ENCODE peak calls at places on chromosome 4, in ten cellular contexts. L is pancreas; Q is stomach; Y is lower lobe of right lung; J is cardiac muscle cell; X is CD8-positive, alpha-beta T cell; B is Panc1; R is tibial artery; S is right cardiac atrium; T is neuronal stem cell. F is an unnamed sample.

GRCh38 chr4:38306482-38307071 is 346.4 kb downstream of the PTTG2 start:
- DNase-seq in B (no peak), Y (no peak), Q (no peak), R (no peak), L (no peak), S (no peak), X (no peak), J (no peak), T (no peak), F (no peak)

GRCh38 chr4:118774989-118775388 is 60.9 kb downstream of the SEC24D start:
- DNase-seq in T (no peak), S (no peak), L (no peak), R (no peak), Y (no peak), J (no peak), B (no peak), X (no peak), Q (no peak), F (no peak)

GRCh38 chr4:163554870-163555465 is 60.5 kb downstream of the TMA16 start:
- DNase-seq in S (no peak), B (no peak), T (no peak), X (no peak), J (peak; percentile 43), R (no peak), Y (no peak), Q (no peak), L (no peak), F (no peak)

GRCh38 chr4:36316544-36317082 is 35.2 kb downstream of the DTHD1 start:
- DNase-seq in J (no peak), S (no peak), Y (no peak), X (no peak), B (no peak), L (no peak), R (no peak), T (no peak), Q (no peak), F (no peak)

GRCh38 chr4:83208371-83208770 is 76.2 kb downstream of the COQ2 start:
- DNase-seq in Y (no peak), B (no peak), L (no peak), Q (no peak), S (no peak), T (no peak), X (no peak), J (no peak), R (no peak), F (no peak)

GRCh38 chr4:169582203-169582602 is 30.2 kb downstream of the NEK1 start:
- DNase-seq in B (no peak), Y (no peak), R (no peak), S (no peak), L (no peak), T (no peak), J (no peak), X (no peak), Q (no peak), F (no peak)

GRCh38 chr4:100146756-100147155 is 43.5 kb downstream of the DDIT4L start:
- DNase-seq in T (no peak), J (no peak), Y (no peak), L (no peak), S (no peak), X (no peak), Q (no peak), B (no peak), R (no peak), F (no peak)

GRCh38 chr4:22607382-22607781 is 85.4 kb upstream of the GBA3 start:
- DNase-seq in Q (peak; percentile 61), J (peak; percentile 60), X (peak; percentile 60), B (no peak), L (peak; percentile 57), Y (no peak), R (peak; percentile 30), S (peak; percentile 75), T (peak; percentile 3), F (peak; percentile 23)

GRCh38 chr4:66355328-66355727 is 685.0 kb upstream of the EPHA5 start:
- DNase-seq in X (no peak), L (no peak), B (no peak), Y (no peak), R (no peak), T (no peak), S (no peak), J (no peak), Q (no peak), F (no peak)

GRCh38 chr4:184503869-184504300 is 29.5 kb upstream of the IRF2 start:
- DNase-seq in R (no peak), X (peak; percentile 20), Q (no peak), Y (no peak), L (no peak), B (no peak), S (no peak), J (peak; percentile 9), T (no peak), F (no peak)

GRCh38 chr4:184504385-184504784 is 30.0 kb upstream of the IRF2 start:
- DNase-seq in R (no peak), T (no peak), Y (no peak), J (no peak), L (no peak), X (no peak), S (no peak), Q (no peak), B (no peak), F (no peak)

DNA sequence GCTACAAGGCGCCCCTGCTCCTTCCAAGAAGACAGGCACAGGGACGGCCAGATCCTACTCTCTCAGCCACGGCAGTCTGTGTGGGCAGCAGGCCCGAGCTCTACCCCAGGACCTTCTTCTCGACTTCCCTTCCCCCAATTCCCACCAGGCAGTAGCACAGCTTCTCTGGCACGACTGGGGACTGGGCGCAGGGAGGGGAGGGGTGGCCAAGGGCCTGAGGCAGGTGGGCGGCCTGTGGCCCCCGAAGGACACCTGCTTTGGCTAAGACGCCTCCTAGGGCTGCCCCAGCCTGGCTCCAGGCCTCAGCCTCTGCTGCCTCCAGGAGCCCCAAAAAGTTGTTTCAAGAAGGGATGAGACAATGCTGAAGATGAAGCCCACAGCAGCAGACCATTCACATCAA is 24.2 kb upstream of the IRF2 start:
- DNase-seq in B (no peak), Y (no peak), R (no peak), Q (no peak), J (no peak), L (no peak), S (no peak), T (no peak), X (no peak), F (no peak)
- H3K27ac ChIP-seq in B (no peak overlapping the region), Y (no peak overlapping the region), R (no peak overlapping the region), Q (no peak overlapping the region), J (no peak overlapping the region), L (no peak overlapping the region), S (no peak overlapping the region), T (no peak overlapping the region), X (no peak overlapping the region), F (no peak overlapping the region)

GRCh38 chr4:76757418-76757910 is 140.5 kb downstream of the SOWAHB start:
- DNase-seq in S (no peak), B (no peak), R (no peak), J (no peak), X (no peak), T (no peak), Y (no peak), Q (no peak), L (no peak), F (no peak)
- H3K9me3 ChIP-seq in S (no peaks in the 10 kb centered on the region), B (no peaks in the 10 kb centered on the region), R (no peaks in the 10 kb centered on the region), J (no peaks in the 10 kb centered on the region), X (no peaks in the 10 kb centered on the region), T (peaks cover 10% of the 10 kb centered on the region), Y (no peaks in the 10 kb centered on the region), Q (no peaks in the 10 kb centered on the region), L (no peaks in the 10 kb centered on the region), F (no peaks in the 10 kb centered on the region)

GRCh38 chr4:20281453-20281852 is 29.7 kb downstream of the SLIT2 start:
- DNase-seq in X (no peak), T (no peak), J (no peak), Q (no peak), S (no peak), L (no peak), B (no peak), R (no peak), Y (no peak), F (no peak)
- H3K27ac ChIP-seq in X (no peak overlapping the region), T (peak overlapping the region; percentile 20), J (peak overlapping the region; percentile 51), Q (no peak overlapping the region), S (no peak overlapping the region), L (no peak overlapping the region), B (no peak overlapping the region), R (no peak overlapping the region), Y (no peak overlapping the region), F (no peak overlapping the region)

GRCh38 chr4:54227261-54228063 is 1.6 kb upstream of the PDGFRA start:
- DNase-seq in L (no peak), Y (peak; percentile 48), T (peak; percentile 57), Q (no peak), R (peak; percentile 59), X (no peak), J (peak; percentile 79), B (peak; percentile 39), S (peak; percentile 51), F (no peak)
- H3K9me3 ChIP-seq in L (no peaks in the 10 kb centered on the region), Y (no peaks in the 10 kb centered on the region), T (no peaks in the 10 kb centered on the region), Q (no peaks in the 10 kb centered on the region), R (no peaks in the 10 kb centered on the region), X (no peaks in the 10 kb centered on the region), J (no peaks in the 10 kb centered on the region), B (no peaks in the 10 kb centered on the region), S (no peaks in the 10 kb centered on the region), F (peaks cover 12% of the 10 kb centered on the region)

DNA sequence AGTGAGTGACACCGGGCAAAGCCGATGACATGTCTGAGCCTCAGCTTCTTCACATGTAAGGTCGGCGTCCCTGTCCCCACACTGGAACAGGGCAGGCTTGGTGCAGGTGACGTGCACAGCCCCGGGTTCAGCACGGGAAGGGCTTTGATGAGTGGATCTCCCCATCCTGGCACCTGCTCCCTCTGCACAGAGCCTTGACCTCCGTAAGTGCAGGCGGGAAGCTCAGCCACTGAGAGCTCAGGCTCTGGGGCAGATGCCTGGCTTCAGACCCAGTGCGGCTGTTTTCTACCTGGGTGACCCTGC is 91.4 kb downstream of the PSAPL1 start:
- DNase-seq in T (no peak), B (no peak), Q (no peak), Y (peak; percentile 24), X (no peak), L (no peak), R (no peak), J (no peak), S (no peak), F (no peak)
- H3K27ac ChIP-seq in T (no peak overlapping the region), B (no peak overlapping the region), Q (no peak overlapping the region), Y (no peak overlapping the region), X (no peak overlapping the region), L (no peak overlapping the region), R (no peak overlapping the region), J (no peak overlapping the region), S (no peak overlapping the region), F (no peak overlapping the region)

DNA sequence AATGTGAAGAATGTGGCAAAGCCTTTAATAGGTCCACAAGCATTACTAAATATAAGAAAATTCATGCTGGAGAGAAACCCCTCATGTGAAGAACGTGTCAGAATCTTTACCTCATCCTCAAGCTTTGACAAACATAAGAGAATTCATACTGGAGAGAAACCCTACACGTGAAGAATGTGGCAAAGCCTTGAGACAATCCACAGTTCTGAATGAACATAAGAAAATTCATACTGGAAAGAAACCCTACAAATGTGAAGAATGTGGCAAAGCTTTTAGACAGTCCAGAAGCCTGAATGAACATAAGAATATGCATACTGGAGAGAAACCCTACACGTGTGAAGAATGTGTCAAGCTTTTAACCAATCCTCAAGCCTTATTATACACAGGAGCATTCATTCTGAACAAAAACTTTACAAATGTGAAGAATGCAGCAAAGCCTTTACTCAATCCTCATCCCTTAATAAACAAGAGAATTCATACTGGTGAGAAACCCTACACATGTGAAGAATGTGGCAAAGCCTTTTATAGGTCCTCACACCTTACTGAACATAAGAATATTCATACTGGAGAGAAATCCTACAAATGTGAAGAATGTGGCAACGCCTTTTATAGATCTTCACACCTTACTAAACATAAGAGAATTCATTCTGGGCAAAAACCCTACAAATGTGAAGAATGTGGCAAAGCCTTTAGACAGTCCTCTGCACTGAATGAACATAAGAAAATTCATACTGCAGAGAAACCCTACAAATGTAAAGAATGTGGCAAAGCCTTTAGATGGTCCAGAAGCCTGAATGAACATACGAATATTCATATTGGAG is 51.1 kb downstream of the ZNF732 start:
- DNase-seq in T (no peak), Y (no peak), S (no peak), L (no peak), X (no peak), Q (no peak), B (no peak), R (no peak), J (no peak), F (no peak)
- H3K9me3 ChIP-seq in T (peaks cover 95% of the 10 kb centered on the region), Y (peaks cover 97% of the 10 kb centered on the region), S (peaks cover 3% of the 10 kb centered on the region), L (no peaks in the 10 kb centered on the region), X (peaks cover 19% of the 10 kb centered on the region), Q (peaks cover 100% of the 10 kb centered on the region), B (peaks cover 34% of the 10 kb centered on the region), R (peaks cover 79% of the 10 kb centered on the region), J (peaks cover 21% of the 10 kb centered on the region), F (peaks cover 25% of the 10 kb centered on the region)